ENCODE peak calls at places on chromosomes 12 and 14, in nine cellular contexts. C is T-helper 2 cell; V is lung microvascular endothelial cell; O is amniotic epithelial cell; H is progenitor cell of endocrine pancreas; Z is DMS153; L is AG10803; F is NCI-H2081; P is naive thymus-derived CD8-positive, alpha-beta T cell. Q is an unnamed sample.

GRCh38 chr12:120925740-120926563 is 21.8 kb upstream of the SPPL3 start:
- DNase-seq in H (no peak), Z (peak), O (no peak), V (no peak), L (no peak), F (no peak), C (no peak), P (no peak), Q (no peak)

GRCh38 chr12:15684896-15685658 is 104.1 kb downstream of the EPS8 start:
- DNase-seq in P (no peak), V (no peak), L (peak), F (peak), O (no peak), Z (no peak), H (no peak), C (no peak), Q (no peak)

GRCh38 chr12:91335724-91336123 is 153.1 kb upstream of the DCN start:
- DNase-seq in C (no peak), V (no peak), Z (no peak), O (peak), L (peak), P (no peak), H (no peak), F (no peak), Q (no peak)

GRCh38 chr14:23301969-23302289 is 730 bp downstream of the PPP1R3E start:
- DNase-seq in O (no peak), F (no peak), H (no peak), C (peak), Z (no peak), L (no peak), V (no peak), P (no peak), Q (no peak)

GRCh38 chr14:91078095-91078737 is 17.8 kb upstream of the RPS6KA5 start:
- DNase-seq in O (no peak), H (no peak), P (peak), V (no peak), C (peak), F (no peak), Z (no peak), L (no peak), Q (no peak)

GRCh38 chr14:72677664-72678063 is 216.2 kb downstream of the DPF3 start:
- DNase-seq in F (no peak), H (no peak), P (no peak), L (no peak), Z (no peak), V (no peak), C (no peak), O (no peak), Q (no peak)

GRCh38 chr14:68705741-68706283 is 87.1 kb downstream of the ZFP36L1 start:
- DNase-seq in L (no peak), H (no peak), O (no peak), F (no peak), V (no peak), C (no peak), P (no peak), Z (no peak), Q (no peak)

GRCh38 chr14:105419055-105419304 is 647 bp upstream of the MTA1 start:
- DNase-seq in V (no peak), O (no peak), C (no peak), H (no peak), L (no peak), Z (no peak), F (peak), P (no peak), Q (no peak)

GRCh38 chr12:40854669-40855068 is 162.4 kb downstream of the CNTN1 start:
- DNase-seq in F (no peak), L (no peak), C (no peak), P (no peak), V (no peak), H (no peak), O (no peak), Z (no peak), Q (no peak)

GRCh38 chr14:35229495-35230089 is 62.6 kb upstream of the PSMA6 start:
- DNase-seq in O (no peak), Z (no peak), H (no peak), F (no peak), V (peak), L (no peak), P (no peak), C (no peak), Q (no peak)

GRCh38 chr14:89420502-89420901 is 3.5 kb upstream of the FOXN3 start:
- DNase-seq in O (no peak), V (no peak), Z (peak), L (no peak), F (peak), C (no peak), H (no peak), P (no peak), Q (no peak)

GRCh38 chr14:67851785-67852410 is 32.3 kb downstream of the RAD51B start:
- DNase-seq in C (no peak), Z (no peak), L (no peak), P (no peak), O (no peak), H (no peak), V (no peak), F (no peak), Q (no peak)

GRCh38 chr14:56112781-56113180 is 5.4 kb upstream of the PELI2 start:
- DNase-seq in F (no peak), C (no peak), L (no peak), V (no peak), H (no peak), O (no peak), P (no peak), Z (no peak), Q (no peak)

GRCh38 chr12:100955139-100955538 is 160.6 kb downstream of the ANO4 start:
- DNase-seq in P (no peak), C (no peak), Z (no peak), H (no peak), F (no peak), V (peak), O (no peak), L (peak), Q (peak)

GRCh38 chr12:11687538-11687937 is 38.1 kb downstream of the ETV6 start:
- DNase-seq in F (no peak), H (no peak), V (no peak), O (no peak), P (no peak), C (no peak), Z (no peak), L (no peak), Q (no peak)

GRCh38 chr14:24321212-24321975 is 10.1 kb downstream of the LTB4R start:
- DNase-seq in V (no peak), P (no peak), O (no peak), H (no peak), F (no peak), C (no peak), Z (no peak), L (no peak), Q (no peak)

GRCh38 chr12:99553461-99553860 is 94.1 kb upstream of the GARIN6 start:
- DNase-seq in O (no peak), V (no peak), F (no peak), H (no peak), L (no peak), Z (no peak), C (no peak), P (no peak), Q (no peak)

GRCh38 chr14:23600806-23601205 is 22.2 kb upstream of the JPH4 start:
- DNase-seq in P (no peak), Z (no peak), F (no peak), V (no peak), H (no peak), L (no peak), C (no peak), O (no peak), Q (no peak)

GRCh38 chr12:2289525-2289924 is 236.7 kb downstream of the CACNA1C start:
- DNase-seq in O (no peak), P (no peak), L (no peak), Z (no peak), F (peak), V (no peak), H (no peak), C (no peak), Q (no peak)

GRCh38 chr12:79415754-79416435 is 274.9 kb downstream of the PAWR start:
- DNase-seq in Z (no peak), F (no peak), O (peak), C (no peak), V (no peak), P (no peak), H (no peak), L (no peak), Q (no peak)

GRCh38 chr12:105069936-105070702 is 14.1 kb downstream of the ALDH1L2 start:
- DNase-seq in P (no peak), C (no peak), L (no peak), Z (peak), O (no peak), F (no peak), V (no peak), H (no peak), Q (no peak)

GRCh38 chr14:39368261-39368959 is 63.8 kb downstream of the FBXO33 start:
- DNase-seq in C (no peak), F (peak), L (peak), V (peak), O (peak), Z (peak), P (no peak), H (peak), Q (peak)

GRCh38 chr12:124109760-124110159 is 136.7 kb downstream of the ZNF664 start:
- DNase-seq in C (no peak), L (peak), P (no peak), F (no peak), V (peak), O (peak), Z (no peak), H (no peak), Q (no peak)

GRCh38 chr14:65115615-65116014 is 13.3 kb upstream of the MAX start:
- DNase-seq in O (no peak), Z (no peak), H (no peak), L (no peak), F (no peak), V (no peak), C (no peak), P (no peak), Q (no peak)

GRCh38 chr12:118035194-118036041 is 18.9 kb downstream of the RFC5 start:
- DNase-seq in H (no peak), P (no peak), L (peak), V (peak), C (no peak), Z (peak), F (peak), O (no peak), Q (no peak)

GRCh38 chr12:104458645-104459555 is 2.2 kb downstream of the CHST11 start:
- DNase-seq in H (no peak), C (no peak), V (no peak), P (no peak), Z (no peak), O (peak), L (peak), F (no peak), Q (peak)

GRCh38 chr14:36690301-36691020 is 28.8 kb downstream of the PAX9 start:
- DNase-seq in P (no peak), F (no peak), L (no peak), C (no peak), H (no peak), Z (no peak), O (no peak), V (no peak), Q (no peak)

GRCh38 chr14:88667555-88668273 is 104.9 kb downstream of the ZC3H14 start:
- DNase-seq in F (peak), Z (peak), C (no peak), L (peak), H (peak), O (peak), V (peak), P (peak), Q (peak)

GRCh38 chr12:31363416-31363809 is 37.5 kb upstream of the SINHCAF start:
- DNase-seq in O (no peak), Z (no peak), F (no peak), L (no peak), H (no peak), C (no peak), V (no peak), P (no peak), Q (no peak)

GRCh38 chr12:81284137-81284536 is 206.3 kb downstream of the ACSS3 start:
- DNase-seq in O (peak), P (no peak), V (no peak), F (no peak), Z (no peak), C (no peak), H (no peak), L (no peak), Q (no peak)

GRCh38 chr14:105944632-105945610 is 418.5 kb downstream of the TMEM121 start:
- DNase-seq in Z (peak), V (peak), F (peak), C (peak), O (no peak), L (no peak), H (no peak), P (peak), Q (no peak)

GRCh38 chr12:52920937-52921336 is 16.1 kb upstream of the KRT8 start:
- DNase-seq in O (no peak), C (no peak), L (peak), Z (no peak), H (no peak), F (no peak), V (no peak), P (no peak), Q (no peak)

GRCh38 chr14:81464253-81465001 is 64.3 kb upstream of the STON2 start:
- DNase-seq in C (peak), Z (no peak), F (peak), V (peak), L (peak), P (peak), H (peak), O (peak), Q (peak)

Q was measured in nephron progenitor cell.